ENCODE peak calls at places on chromosome 9, in six cellular contexts. F, P, T, N, C and B are unnamed samples. For H3K4me1, the result is how much of the 10 kb centered on the place peaks cover.

GRCh38 chr9:90420211-90420610 is 222.4 kb downstream of the DIRAS2 start:
- DNase-seq in F (no peak), P (no peak), T (no peak), N (no peak), C (no peak), B (no peak)

GRCh38 chr9:71955300-71955915 is 44.0 kb downstream of the C9orf85 start:
- DNase-seq in F (no peak), P (no peak), T (no peak), N (no peak), C (no peak), B (no peak)

GRCh38 chr9:5621327-5621726 is 7.6 kb upstream of the RIC1 start:
- DNase-seq in F (no peak), P (no peak), T (no peak), N (no peak), C (no peak), B (no peak)

GRCh38 chr9:133032171-133032570 is 1.4 kb downstream of the GTF3C5 start:
- DNase-seq in F (no peak), P (no peak), T (no peak), N (no peak), C (no peak), B (no peak)

GRCh38 chr9:14417230-14417629 is 103.3 kb upstream of the NFIB start:
- DNase-seq in F (no peak), P (no peak), T (no peak), N (no peak), C (no peak), B (no peak)

GRCh38 chr9:15485836-15486678 is 24.7 kb downstream of the PSIP1 start:
- DNase-seq in F (no peak), P (no peak), T (peak), N (no peak), C (no peak), B (no peak)

GRCh38 chr9:132991351-132992300 is 13.1 kb downstream of the GFI1B start:
- DNase-seq in F (no peak), P (no peak), T (no peak), N (no peak), C (no peak), B (no peak)

GRCh38 chr9:130544364-130544763 is 35.0 kb upstream of the FUBP3 start:
- DNase-seq in F (no peak), P (no peak), T (no peak), N (no peak), C (no peak), B (no peak)

GRCh38 chr9:21434202-21435014 is 5.8 kb upstream of the IFNA1 start:
- DNase-seq in F (no peak), P (no peak), T (peak), N (no peak), C (no peak), B (peak)

GRCh38 chr9:84301851-84302250 is 38.7 kb downstream of the SLC28A3 start:
- DNase-seq in F (no peak), P (no peak), T (no peak), N (no peak), C (no peak), B (no peak)

GRCh38 chr9:134939080-134939733 is 21.5 kb upstream of the FCN1 start:
- DNase-seq in F (no peak), P (no peak), T (no peak), N (no peak), C (no peak), B (peak)

GRCh38 chr9:78289474-78289873 is 7.5 kb upstream of the PSAT1 start:
- DNase-seq in F (no peak), P (no peak), T (no peak), N (no peak), C (no peak), B (no peak)

GRCh38 chr9:21160178-21160577 is 6.3 kb downstream of the IFNA21 start:
- DNase-seq in F (no peak), P (peak), T (no peak), N (no peak), C (no peak), B (peak)

GRCh38 chr9:89593776-89594427 is 10.9 kb upstream of the GADD45G start:
- DNase-seq in F (no peak), P (no peak), T (peak), N (no peak), C (peak), B (peak)

GRCh38 chr9:75239176-75239575 is 150.9 kb downstream of the OSTF1 start:
- DNase-seq in F (no peak), P (no peak), T (peak), N (no peak), C (no peak), B (no peak)

GRCh38 chr9:114324492-114324891 is 1.6 kb downstream of the ORM1 start:
- DNase-seq in F (no peak), P (no peak), T (no peak), N (no peak), C (no peak), B (no peak)

GRCh38 chr9:116280529-116280928 is 126.9 kb downstream of the PAPPA start:
- DNase-seq in F (no peak), P (no peak), T (no peak), N (no peak), C (no peak), B (no peak)
- H3K4me1 ChIP-seq in F (under half), P (under half), T (under half), N (under half), C (under half), B (under half)

GRCh38 chr9:121354770-121355169 is 15.3 kb downstream of the STOM start:
- DNase-seq in F (no peak), P (no peak), T (no peak), N (no peak), C (no peak), B (no peak)

GRCh38 chr9:121357011-121357410 is 13.0 kb downstream of the STOM start:
- DNase-seq in F (no peak), P (no peak), T (no peak), N (no peak), C (no peak), B (no peak)

GRCh38 chr9:121350993-121351561 is 19.0 kb downstream of the STOM start:
- DNase-seq in F (peak), P (no peak), T (no peak), N (no peak), C (peak), B (peak)

GRCh38 chr9:121353246-121353975 is 16.6 kb downstream of the STOM start:
- DNase-seq in F (no peak), P (peak), T (no peak), N (no peak), C (no peak), B (no peak)

GRCh38 chr9:121354141-121354540 is 15.9 kb downstream of the STOM start:
- DNase-seq in F (no peak), P (no peak), T (peak), N (no peak), C (peak), B (no peak)
- TF ChIP-seq POLR2A in F (no peak), P (no peak), T (no peak), N (no peak), C (no peak), B (no peak)

GRCh38 chr9:136092353-136092650 is 2.8 kb downstream of the NACC2 start:
- DNase-seq in F (no peak), P (no peak), T (no peak), N (no peak), C (peak), B (no peak)

GRCh38 chr9:136090768-136091581 is 4.1 kb downstream of the NACC2 start:
- DNase-seq in F (peak), P (no peak), T (no peak), N (no peak), C (peak), B (no peak)

GRCh38 chr9:136090060-136090735 is 4.9 kb downstream of the NACC2 start:
- DNase-seq in F (no peak), P (no peak), T (no peak), N (no peak), C (peak), B (no peak)

GRCh38 chr9:136092741-136093140 is 2.3 kb downstream of the NACC2 start:
- DNase-seq in F (no peak), P (no peak), T (no peak), N (no peak), C (peak), B (no peak)

DNA sequence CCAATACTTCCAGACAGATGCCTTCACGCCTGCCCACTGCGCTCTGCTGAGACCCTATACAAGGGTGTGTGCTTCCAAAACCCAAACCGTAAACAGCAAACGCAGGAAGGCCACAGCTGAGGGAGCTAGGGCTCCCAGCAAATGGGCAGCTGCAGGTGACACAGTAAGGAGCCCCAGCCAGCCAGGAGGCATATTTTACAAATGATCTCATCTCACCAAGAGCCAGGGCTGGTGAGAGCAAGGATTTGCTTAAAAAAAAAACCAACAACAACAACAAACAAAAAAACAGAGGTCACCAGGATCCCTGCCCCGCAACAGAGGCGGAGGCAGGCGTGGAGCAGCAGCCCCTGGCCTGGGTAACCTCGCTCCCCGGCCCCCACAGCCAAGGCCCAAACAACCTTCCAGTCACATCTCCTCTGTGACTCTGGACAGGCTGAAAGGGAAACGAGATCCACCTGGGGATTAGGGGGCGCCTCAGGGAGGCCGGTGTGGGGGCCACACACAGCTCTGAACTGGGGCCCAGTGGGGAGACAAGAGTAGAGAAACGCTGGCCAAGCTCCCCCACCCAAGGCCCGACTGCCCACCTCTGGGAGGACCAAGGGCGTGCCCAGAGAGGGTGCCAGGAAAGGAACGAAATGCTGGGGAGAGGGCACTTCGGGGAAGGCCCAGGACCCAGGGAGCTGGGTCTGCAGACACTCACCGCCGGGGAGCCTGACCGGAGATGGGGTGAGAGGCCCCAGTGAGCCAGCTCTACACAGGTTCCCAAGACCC is 3.3 kb downstream of the NACC2 start:
- DNase-seq in F (no peak), P (no peak), T (no peak), N (no peak), C (peak), B (no peak)
- H3K4me3 ChIP-seq in F (no peak), P (no peak), T (no peak), N (peak), C (peak), B (no peak)

DNA sequence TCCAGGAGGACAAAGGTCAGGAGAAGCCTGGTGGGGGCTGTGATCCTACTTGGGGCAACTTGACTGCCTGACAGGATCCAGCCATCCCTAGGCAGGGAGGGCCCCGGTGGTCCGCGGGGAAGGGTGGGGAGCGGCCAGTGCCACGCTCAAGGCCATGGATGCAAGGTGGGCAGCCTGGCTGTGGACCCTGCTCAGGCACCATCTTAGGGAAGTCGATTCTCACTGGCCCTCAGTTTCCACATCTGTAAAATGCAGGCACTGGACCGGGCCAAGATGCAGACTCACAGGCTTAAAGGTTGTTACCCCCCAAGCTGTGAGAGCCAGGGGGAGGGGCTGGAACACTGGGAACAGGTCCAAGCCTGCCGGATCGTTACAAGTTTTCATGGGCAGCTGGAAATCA is 8.7 kb upstream of the DOLPP1 start:
- DNase-seq in F (no peak), P (no peak), T (no peak), N (no peak), C (no peak), B (no peak)
- H3K4me1 ChIP-seq in F (under half), P (under half), T (under half), N (under half), C (under half), B (under half)

GRCh38 chr9:37033141-37033540 is 927 bp downstream of the PAX5 start:
- DNase-seq in F (no peak), P (no peak), T (no peak), N (no peak), C (no peak), B (no peak)

GRCh38 chr9:37031081-37031480 is 3.0 kb downstream of the PAX5 start:
- DNase-seq in F (no peak), P (no peak), T (no peak), N (no peak), C (no peak), B (no peak)

GRCh38 chr9:37033753-37034319 is at the start of gene PAX5:
- DNase-seq in F (no peak), P (no peak), T (no peak), N (no peak), C (no peak), B (no peak)

GRCh38 chr9:37031902-37032301 is 2.2 kb downstream of the PAX5 start:
- DNase-seq in F (no peak), P (no peak), T (no peak), N (no peak), C (no peak), B (no peak)

GRCh38 chr9:37032713-37033112 is 1.4 kb downstream of the PAX5 start:
- DNase-seq in F (no peak), P (no peak), T (no peak), N (no peak), C (no peak), B (peak)
- TF ChIP-seq POLR2A in F (no peak), P (no peak), T (no peak), N (no peak), C (no peak), B (no peak)

GRCh38 chr9:38226491-38226951 is 157.5 kb upstream of the SHB start:
- DNase-seq in F (no peak), P (no peak), T (peak), N (no peak), C (no peak), B (no peak)

GRCh38 chr9:38224941-38225340 is 155.9 kb upstream of the SHB start:
- DNase-seq in F (no peak), P (no peak), T (no peak), N (no peak), C (no peak), B (no peak)

GRCh38 chr9:38227656-38228055 is 158.6 kb upstream of the SHB start:
- DNase-seq in F (no peak), P (no peak), T (no peak), N (no peak), C (no peak), B (no peak)

GRCh38 chr9:38228331-38229122 is 159.5 kb upstream of the SHB start:
- DNase-seq in F (no peak), P (no peak), T (no peak), N (no peak), C (no peak), B (no peak)

GRCh38 chr9:38227061-38227540 is 158.1 kb upstream of the SHB start:
- DNase-seq in F (peak), P (peak), T (peak), N (no peak), C (peak), B (peak)
- H3K4me3 ChIP-seq in F (no peak), P (peak), T (no peak), N (peak), C (no peak), B (peak)

GRCh38 chr9:124258765-124259272 is 1.1 kb downstream of the NEK6 start:
- DNase-seq in F (no peak), P (no peak), T (peak), N (no peak), C (no peak), B (no peak)

GRCh38 chr9:124257070-124257864 is 482 bp upstream of the NEK6 start:
- DNase-seq in F (no peak), P (no peak), T (no peak), N (no peak), C (no peak), B (peak)

GRCh38 chr9:124259273-124260078 is 1.7 kb downstream of the NEK6 start:
- DNase-seq in F (peak), P (no peak), T (peak), N (no peak), C (peak), B (no peak)

GRCh38 chr9:124256517-124257069 is 1.2 kb upstream of the NEK6 start:
- DNase-seq in F (no peak), P (no peak), T (peak), N (no peak), C (no peak), B (no peak)

GRCh38 chr9:124257865-124258764 is at the start of gene NEK6:
- DNase-seq in F (peak), P (no peak), T (no peak), N (no peak), C (no peak), B (peak)
- H3K4me1 ChIP-seq in F (under half), P (under half), T (half or more), N (under half), C (under half), B (under half)

GRCh38 chr9:127698985-127699670 is 7.7 kb upstream of the CFAP157 start:
- DNase-seq in F (peak), P (peak), T (no peak), N (peak), C (peak), B (peak)
- TF ChIP-seq POLR2A in F (peak), P (peak), T (no peak), N (no peak), C (peak), B (peak)

GRCh38 chr9:97696025-97696822 is 916 bp downstream of the XPA start:
- DNase-seq in F (no peak), P (no peak), T (peak), N (no peak), C (no peak), B (no peak)

GRCh38 chr9:97696823-97697601 is at the start of gene XPA:
- DNase-seq in F (peak), P (peak), T (peak), N (peak), C (peak), B (peak)

GRCh38 chr9:97697837-97698236 is 697 bp upstream of the XPA start:
- DNase-seq in F (no peak), P (no peak), T (no peak), N (no peak), C (no peak), B (no peak)

GRCh38 chr9:97694768-97695167 is 2.4 kb downstream of the XPA start:
- DNase-seq in F (no peak), P (no peak), T (no peak), N (no peak), C (no peak), B (no peak)

DNA sequence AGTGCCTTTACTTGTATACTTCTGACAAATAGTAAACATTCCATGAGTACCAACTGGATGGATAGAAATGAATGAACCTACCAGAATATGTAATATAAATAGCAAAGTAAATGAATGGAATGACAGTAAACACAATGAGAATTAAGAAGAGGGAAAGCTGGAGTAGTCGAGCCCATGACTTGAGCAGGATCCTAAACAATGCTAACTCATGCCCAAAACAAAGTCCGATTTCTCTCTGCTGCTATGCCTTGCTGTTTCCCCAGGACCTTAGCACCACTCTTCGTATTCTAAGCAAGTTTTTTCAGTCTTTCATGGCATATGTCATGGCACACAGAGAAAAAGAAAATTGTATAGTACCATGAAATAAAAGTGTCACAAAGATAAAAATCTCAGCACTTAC is 1.8 kb downstream of the XPA start:
- DNase-seq in F (no peak), P (no peak), T (no peak), N (no peak), C (no peak), B (no peak)
- H3K4me3 ChIP-seq in F (peak), P (peak), T (peak), N (peak), C (peak), B (peak)